ENCODE peak calls at places on chromosomes 6 and 20, in six cellular contexts. Q, U, M, W, D and N are unnamed samples.

GRCh38 chr6:44735631-44735963 is 348.1 kb downstream of the CDC5L start:
- DNase-seq in M (no peak), Q (peak; percentile 42), D (no peak), W (no peak), U (no peak), N (peak; percentile 77)

GRCh38 chr20:37319120-37319717 is 26.7 kb upstream of the SRC start:
- DNase-seq in Q (peak; percentile 28), M (no peak), W (no peak), U (no peak), D (no peak), N (peak; percentile 66)

GRCh38 chr6:119493980-119494379 is 144.4 kb upstream of the MAN1A1 start:
- DNase-seq in M (no peak), U (no peak), D (no peak), W (peak; percentile 41), Q (no peak), N (no peak)

GRCh38 chr20:34549929-34550305 is 8.6 kb upstream of the MAP1LC3A start:
- DNase-seq in Q (no peak), U (no peak), W (no peak), D (no peak), M (no peak), N (no peak)

GRCh38 chr20:25032478-25033183 is 25.3 kb downstream of the ACSS1 start:
- DNase-seq in U (no peak), D (peak; percentile 92), W (peak; percentile 70), M (peak; percentile 71), Q (no peak), N (no peak)

GRCh38 chr6:53067307-53067706 is 2.1 kb downstream of the FBXO9 start:
- DNase-seq in M (no peak), D (no peak), U (no peak), W (no peak), Q (peak; percentile 31), N (no peak)

GRCh38 chr6:84652356-84653026 is 111.9 kb downstream of the TBX18 start:
- DNase-seq in U (no peak), M (no peak), W (no peak), Q (peak; percentile 80), D (no peak), N (no peak)

GRCh38 chr20:658731-659291 is 5.8 kb upstream of the SRXN1 start:
- DNase-seq in D (no peak), Q (peak; percentile 36), M (no peak), W (no peak), U (no peak), N (no peak)

GRCh38 chr6:86723729-86724128 is 213.6 kb upstream of the HTR1E start:
- DNase-seq in D (no peak), Q (no peak), U (no peak), M (no peak), W (no peak), N (no peak)

GRCh38 chr6:166172546-166172945 is 4.9 kb upstream of the TBXT start:
- DNase-seq in U (no peak), W (no peak), D (no peak), M (no peak), Q (no peak), N (no peak)

GRCh38 chr6:46989384-46989783 is 52.7 kb downstream of the ADGRF1 start:
- DNase-seq in W (peak; percentile 4), Q (no peak), M (peak; percentile 46), U (no peak), D (no peak), N (no peak)

GRCh38 chr6:54515013-54515412 is 206.8 kb downstream of the TINAG start:
- DNase-seq in Q (no peak), D (no peak), U (no peak), W (no peak), M (no peak), N (no peak)

GRCh38 chr6:27478706-27479318 is 5.9 kb upstream of the ZNF184 start:
- DNase-seq in U (peak; percentile 75), W (peak; percentile 83), M (peak; percentile 88), D (peak; percentile 94), Q (peak; percentile 90), N (peak; percentile 75)

GRCh38 chr20:33475381-33476160 is 14.3 kb upstream of the CBFA2T2 start:
- DNase-seq in U (no peak), M (no peak), D (peak; percentile 59), Q (no peak), W (no peak), N (no peak)

GRCh38 chr6:161694995-161695394 is 421.1 kb upstream of the AGPAT4 start:
- DNase-seq in M (no peak), D (no peak), W (no peak), Q (peak; percentile 62), U (no peak), N (no peak)

GRCh38 chr6:167737205-167737830 is 89.4 kb upstream of the AFDN start:
- DNase-seq in D (no peak), W (no peak), Q (no peak), U (no peak), M (peak; percentile 17), N (no peak)

GRCh38 chr6:143545976-143546547 is 34.5 kb upstream of the FUCA2 start:
- DNase-seq in Q (peak; percentile 48), U (no peak), M (no peak), W (no peak), D (no peak), N (no peak)

GRCh38 chr6:42100029-42100901 is 42.2 kb downstream of the C6orf132 start:
- DNase-seq in U (no peak), D (no peak), W (no peak), M (no peak), Q (peak; percentile 85), N (no peak)

GRCh38 chr20:24389686-24390085 is 79.7 kb upstream of the SYNDIG1 start:
- DNase-seq in W (no peak), M (no peak), D (peak; percentile 64), Q (no peak), U (no peak), N (no peak)

GRCh38 chr20:46186210-46186609 is 68.1 kb downstream of the CD40 start:
- DNase-seq in M (no peak), W (no peak), D (no peak), U (no peak), Q (no peak), N (no peak)

GRCh38 chr6:52597738-52598122 is 20.9 kb upstream of the TRAM2 start:
- DNase-seq in D (no peak), W (no peak), M (no peak), U (no peak), Q (no peak), N (no peak)

GRCh38 chr6:106422551-106422950 is 62.0 kb downstream of the CRYBG1 start:
- DNase-seq in M (no peak), W (no peak), D (no peak), U (no peak), Q (peak; percentile 34), N (no peak)

GRCh38 chr20:45373353-45374100 is 4.6 kb downstream of the TP53TG5 start:
- DNase-seq in D (peak; percentile 96), U (peak; percentile 69), M (peak; percentile 92), W (peak; percentile 84), Q (peak; percentile 90), N (peak; percentile 96)

GRCh38 chr6:33209856-33210255 is 1.6 kb downstream of the RING1 start:
- DNase-seq in W (no peak), U (no peak), D (no peak), M (no peak), Q (no peak), N (peak; percentile 52)

GRCh38 chr6:33208089-33208967 is at the start of gene RING1:
- DNase-seq in U (peak; percentile 75), D (peak; percentile 96), M (peak; percentile 89), W (peak; percentile 80), Q (peak; percentile 92), N (peak; percentile 70)

GRCh38 chr6:33206864-33207568 is 1.3 kb upstream of the RING1 start:
- DNase-seq in U (no peak), D (no peak), W (no peak), Q (peak; percentile 92), M (no peak), N (peak; percentile 73)

GRCh38 chr6:33206027-33206863 is 1.8 kb downstream of the HSD17B8 start:
- DNase-seq in M (no peak), W (no peak), U (no peak), Q (peak; percentile 55), D (no peak), N (no peak)

GRCh38 chr6:33207569-33208088 is 671 bp upstream of the RING1 start:
- DNase-seq in M (peak; percentile 48), W (peak; percentile 53), Q (peak; percentile 86), U (no peak), D (peak; percentile 84), N (no peak)
- H3K27ac ChIP-seq in M (peak overlapping the region; percentile 97), W (peak overlapping the region; percentile 91), Q (peak overlapping the region; percentile 92), U (peak overlapping the region; percentile 93), D (peak overlapping the region; percentile 38), N (peak overlapping the region; percentile 87)

GRCh38 chr20:61598586-61598985 is 346.5 kb downstream of the CDH4 start:
- DNase-seq in Q (no peak), M (no peak), U (no peak), D (no peak), W (no peak), N (no peak)

GRCh38 chr20:61601853-61602252 is 349.8 kb downstream of the CDH4 start:
- DNase-seq in U (no peak), W (no peak), Q (no peak), D (peak; percentile 21), M (no peak), N (no peak)

GRCh38 chr20:61599061-61599930 is 347.2 kb downstream of the CDH4 start:
- DNase-seq in Q (no peak), U (no peak), W (no peak), D (peak; percentile 44), M (no peak), N (no peak)

GRCh38 chr20:61601361-61601760 is 349.3 kb downstream of the CDH4 start:
- DNase-seq in Q (no peak), U (no peak), M (no peak), W (no peak), D (peak; percentile 37), N (no peak)

GRCh38 chr20:61600061-61600460 is 348.0 kb downstream of the CDH4 start:
- DNase-seq in W (no peak), U (no peak), D (peak; percentile 3), M (no peak), Q (no peak), N (no peak)
- H3K9me3 ChIP-seq in W (no peaks in the 10 kb centered on the region), U (no peaks in the 10 kb centered on the region), D (no peaks in the 10 kb centered on the region), M (peaks cover 66% of the 10 kb centered on the region), Q (no peaks in the 10 kb centered on the region), N (peaks cover 11% of the 10 kb centered on the region)

DNA sequence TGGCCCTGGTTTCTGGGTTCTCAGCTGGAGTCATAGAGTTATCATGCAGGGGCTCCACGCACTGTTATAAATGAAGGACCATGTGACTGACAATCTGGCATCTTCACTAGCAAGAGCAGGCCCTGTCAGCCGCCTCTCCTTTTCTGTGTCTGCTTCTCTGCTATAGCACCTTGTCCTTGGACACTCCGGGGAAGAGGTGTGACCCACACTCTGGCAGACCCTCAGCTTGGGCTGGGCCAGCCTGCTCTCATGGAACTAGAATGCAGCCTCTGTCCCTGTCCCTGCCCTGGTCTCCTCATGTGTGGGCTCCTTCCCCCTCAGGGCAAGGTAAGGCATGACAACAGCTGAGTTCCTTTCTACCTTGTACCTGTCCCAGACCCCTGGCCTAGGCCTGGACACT is 10.9 kb upstream of the FANCE start:
- DNase-seq in U (no peak), D (peak; percentile 68), W (no peak), M (no peak), Q (no peak), N (no peak)
- H3K4me1 ChIP-seq in U (no peaks in the 10 kb centered on the region), D (no peaks in the 10 kb centered on the region), W (no peaks in the 10 kb centered on the region), M (no peaks in the 10 kb centered on the region), Q (no peaks in the 10 kb centered on the region), N (no peaks in the 10 kb centered on the region)

GRCh38 chr6:132007474-132008190 is 56.5 kb upstream of the CCN2 start:
- DNase-seq in D (no peak), U (no peak), Q (peak; percentile 84), W (no peak), M (no peak), N (no peak)
- H3K27ac ChIP-seq in D (no peak overlapping the region), U (no peak overlapping the region), Q (peak overlapping the region; percentile 53), W (no peak overlapping the region), M (no peak overlapping the region), N (no peak overlapping the region)

GRCh38 chr20:7993703-7994102 is 25.9 kb downstream of the TMX4 start:
- DNase-seq in W (no peak), U (no peak), Q (no peak), D (no peak), M (no peak), N (no peak)
- H3K9me3 ChIP-seq in W (no peaks in the 10 kb centered on the region), U (no peaks in the 10 kb centered on the region), Q (no peaks in the 10 kb centered on the region), D (no peaks in the 10 kb centered on the region), M (peaks cover 9% of the 10 kb centered on the region), N (peaks cover 3% of the 10 kb centered on the region)